ENCODE peak calls at places on chromosomes 1 and 21, in four cellular contexts. I is GM23338, F is adrenal gland, Q is suprapubic skin. B is an unnamed sample.

GRCh38 chr1:23543707-23544443 is 12.8 kb upstream of the E2F2 start:
- DNase-seq in I (no peak), F (no peak), Q (no peak), B (no peak)

GRCh38 chr1:198849108-198849507 is 210.3 kb downstream of the PTPRC start:
- DNase-seq in I (no peak), F (no peak), Q (no peak), B (no peak)

GRCh38 chr1:115794976-115795375 is 26.5 kb upstream of the CASQ2 start:
- DNase-seq in I (no peak), F (no peak), Q (no peak), B (no peak)

GRCh38 chr1:9359898-9360297 is 67.2 kb downstream of the SPSB1 start:
- DNase-seq in I (no peak), F (no peak), Q (no peak), B (no peak)

GRCh38 chr1:220089650-220090556 is at the start of gene BPNT1:
- DNase-seq in I (peak; percentile 97), F (peak; percentile 96), Q (peak; percentile 94), B (peak; percentile 97)

GRCh38 chr1:212519131-212519530 is 86.4 kb downstream of the NENF start:
- DNase-seq in I (no peak), F (no peak), Q (no peak), B (no peak)

GRCh38 chr1:30149226-30149625 is 574.2 kb downstream of the MATN1 start:
- DNase-seq in I (no peak), F (no peak), Q (no peak), B (no peak)

GRCh38 chr21:45054927-45055612 is 19.3 kb upstream of the ADARB1 start:
- DNase-seq in I (no peak), F (no peak), Q (no peak), B (no peak)

GRCh38 chr1:39609618-39610331 is 29.7 kb downstream of the HEYL start:
- DNase-seq in I (peak; percentile 93), F (peak; percentile 56), Q (peak; percentile 84), B (peak; percentile 91)

GRCh38 chr1:25711555-25712298 is 88.3 kb upstream of the SELENON start:
- DNase-seq in I (no peak), F (no peak), Q (no peak), B (no peak)

GRCh38 chr1:64834734-64835133 is 89.9 kb downstream of the RAVER2 start:
- DNase-seq in I (no peak), F (no peak), Q (no peak), B (no peak)

GRCh38 chr1:185526318-185527307 is 207.6 kb upstream of the HMCN1 start:
- DNase-seq in I (no peak), F (no peak), Q (no peak), B (no peak)

GRCh38 chr1:52125727-52126359 is 16.0 kb upstream of the ZFYVE9 start:
- DNase-seq in I (no peak), F (no peak), Q (no peak), B (no peak)

GRCh38 chr1:160135051-160135592 is 16.3 kb upstream of the ATP1A4 start:
- DNase-seq in I (no peak), F (no peak), Q (peak; percentile 43), B (no peak)

GRCh38 chr1:246566808-246567154 is 525 bp downstream of the CNST start:
- DNase-seq in I (no peak), F (no peak), Q (no peak), B (peak; percentile 61)

GRCh38 chr1:81545734-81546133 is 255.0 kb upstream of the ADGRL2 start:
- DNase-seq in I (no peak), F (no peak), Q (no peak), B (no peak)

GRCh38 chr1:94329986-94330385 is 88.2 kb upstream of the ABCD3 start:
- DNase-seq in I (peak; percentile 73), F (no peak), Q (no peak), B (no peak)

GRCh38 chr1:199778324-199778955 is 249.1 kb upstream of the NR5A2 start:
- DNase-seq in I (no peak), F (no peak), Q (no peak), B (no peak)

GRCh38 chr1:1858382-1859086 is 32.4 kb downstream of the GNB1 start:
- DNase-seq in I (peak; percentile 72), F (peak; percentile 76), Q (peak; percentile 86), B (peak; percentile 65)

GRCh38 chr21:21971384-21971783 is 973.2 kb downstream of the NCAM2 start:
- DNase-seq in I (no peak), F (no peak), Q (no peak), B (no peak)

GRCh38 chr1:50271968-50272578 is 151.2 kb downstream of the DMRTA2 start:
- DNase-seq in I (peak; percentile 69), F (peak; percentile 26), Q (no peak), B (peak; percentile 60)

GRCh38 chr1:4734791-4735190 is 80.4 kb downstream of the AJAP1 start:
- DNase-seq in I (no peak), F (no peak), Q (no peak), B (no peak)

GRCh38 chr1:97806996-97807395 is 113.8 kb downstream of the DPYD start:
- DNase-seq in I (no peak), F (no peak), Q (no peak), B (no peak)

GRCh38 chr1:161172776-161173376 is 4.4 kb downstream of the B4GALT3 start:
- DNase-seq in I (no peak), F (peak; percentile 70), Q (no peak), B (no peak)

GRCh38 chr21:16605588-16605987 is 875.8 kb downstream of the USP25 start:
- DNase-seq in I (peak; percentile 12), F (no peak), Q (no peak), B (peak; percentile 15)

GRCh38 chr21:25903599-25903998 is 168.8 kb downstream of the GABPA start:
- DNase-seq in I (no peak), F (no peak), Q (no peak), B (no peak)

GRCh38 chr1:192401832-192402231 is 85.0 kb downstream of the RGS21 start:
- DNase-seq in I (no peak), F (no peak), Q (no peak), B (no peak)

GRCh38 chr1:220123889-220124288 is 30.0 kb downstream of the IARS2 start:
- DNase-seq in I (peak; percentile 53), F (no peak), Q (no peak), B (peak; percentile 41)

GRCh38 chr1:187313115-187313514 is 484.4 kb downstream of the PLA2G4A start:
- DNase-seq in I (no peak), F (no peak), Q (no peak), B (no peak)

GRCh38 chr1:245184791-245185190 is 30.0 kb downstream of the KIF26B start:
- DNase-seq in I (no peak), F (no peak), Q (no peak), B (peak; percentile 59)

GRCh38 chr1:109521465-109521951 is 12.0 kb upstream of the AMIGO1 start:
- DNase-seq in I (no peak), F (no peak), Q (no peak), B (no peak)

GRCh38 chr1:23664837-23665795 is 26.5 kb upstream of the RPL11 start:
- DNase-seq in I (peak; percentile 70), F (peak; percentile 37), Q (no peak), B (peak; percentile 48)

GRCh38 chr1:81803423-81804103 is 2.8 kb downstream of the ADGRL2 start:
- DNase-seq in I (peak; percentile 67), F (peak; percentile 19), Q (no peak), B (peak; percentile 65)

GRCh38 chr21:31524140-31524539 is 135.4 kb upstream of the SOD1 start:
- DNase-seq in I (peak; percentile 84), F (no peak), Q (no peak), B (peak; percentile 22)

DNA sequence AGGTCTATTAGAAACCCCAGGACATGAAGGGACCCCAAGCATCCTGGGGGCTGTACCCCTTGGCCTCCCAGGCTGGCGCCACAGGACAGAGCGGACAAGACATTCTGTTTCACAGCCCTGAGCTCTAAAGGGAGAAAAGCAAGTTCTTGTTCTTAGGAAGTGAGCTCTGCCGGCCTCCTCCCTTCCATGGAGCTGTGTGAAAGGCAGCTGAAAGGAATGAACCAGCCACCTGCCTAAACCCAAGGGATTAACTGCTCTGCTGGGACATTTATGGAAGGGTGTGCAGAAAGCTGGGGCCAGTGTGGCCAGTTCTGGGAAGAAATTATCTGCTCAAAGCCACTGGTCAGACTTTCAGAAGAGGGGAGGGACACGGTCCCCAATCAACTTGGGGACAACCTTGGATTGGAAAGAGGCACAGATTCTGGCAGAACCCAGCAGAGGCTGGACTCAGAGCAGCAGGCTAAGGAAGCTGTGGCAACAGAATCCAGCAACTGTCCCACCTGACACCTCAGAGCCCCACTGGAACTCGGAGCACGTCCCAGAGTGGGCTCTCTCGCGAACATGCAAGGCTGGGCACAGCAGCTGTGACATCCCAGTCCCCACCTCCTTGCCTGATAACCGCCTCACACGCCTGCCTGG is 2.1 kb downstream of the KLHL21 start:
- DNase-seq in I (no peak), F (peak; percentile 35), Q (no peak), B (peak; percentile 67)
- H3K4me1 ChIP-seq in I (peaks cover 9% of the 10 kb centered on the region), F (peaks cover 59% of the 10 kb centered on the region), Q (peaks cover 68% of the 10 kb centered on the region), B (peaks cover 9% of the 10 kb centered on the region)

GRCh38 chr1:55057956-55058298 is 18.6 kb downstream of the PCSK9 start:
- DNase-seq in I (no peak), F (no peak), Q (peak; percentile 54), B (no peak)

GRCh38 chr1:55059302-55060132 is 20.2 kb downstream of the PCSK9 start:
- DNase-seq in I (no peak), F (no peak), Q (no peak), B (no peak)

GRCh38 chr1:55055951-55056631 is 16.7 kb downstream of the PCSK9 start:
- DNase-seq in I (no peak), F (no peak), Q (peak; percentile 54), B (no peak)

GRCh38 chr1:55056632-55056992 is 17.3 kb downstream of the PCSK9 start:
- DNase-seq in I (no peak), F (no peak), Q (peak; percentile 48), B (no peak)

DNA sequence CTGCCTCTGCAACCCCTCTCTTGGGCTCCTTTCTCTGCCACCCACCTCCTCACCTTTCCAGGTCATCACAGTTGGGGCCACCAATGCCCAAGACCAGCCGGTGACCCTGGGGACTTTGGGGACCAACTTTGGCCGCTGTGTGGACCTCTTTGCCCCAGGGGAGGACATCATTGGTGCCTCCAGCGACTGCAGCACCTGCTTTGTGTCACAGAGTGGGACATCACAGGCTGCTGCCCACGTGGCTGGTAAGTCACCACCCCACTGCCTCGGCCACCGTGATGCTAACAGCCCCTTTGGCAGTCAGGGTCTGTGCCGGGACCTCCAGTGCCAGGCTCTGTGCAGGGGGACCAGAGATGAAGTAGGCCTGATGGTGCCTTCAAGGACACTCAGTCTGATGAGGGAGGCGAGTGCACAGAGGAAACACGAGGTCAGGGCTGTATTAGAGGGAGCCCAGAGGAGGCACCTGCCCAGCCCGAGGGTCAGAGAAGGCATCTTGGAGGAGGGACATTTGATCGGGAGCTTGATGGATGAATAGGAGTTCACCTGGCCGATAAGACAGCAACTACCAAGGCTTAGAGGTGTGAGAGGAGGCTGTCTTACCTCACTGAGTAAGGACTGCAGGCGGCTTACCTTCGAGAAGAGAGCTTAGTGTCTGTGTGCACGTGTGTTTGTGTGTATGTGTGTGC is 18.1 kb downstream of the PCSK9 start:
- DNase-seq in I (no peak), F (no peak), Q (peak; percentile 50), B (no peak)
- H3K36me3 ChIP-seq in I (peaks cover 70% of the 10 kb centered on the region), F (no peaks in the 10 kb centered on the region), Q (no peaks in the 10 kb centered on the region), B (no peaks in the 10 kb centered on the region)

GRCh38 chr21:42525676-42526378 is 12.2 kb downstream of the SLC37A1 start:
- DNase-seq in I (no peak), F (no peak), Q (peak; percentile 14), B (no peak)
- H3K4me3 ChIP-seq in I (no peak overlapping the region), F (no peak overlapping the region), Q (no peak overlapping the region), B (no peak overlapping the region)

DNA sequence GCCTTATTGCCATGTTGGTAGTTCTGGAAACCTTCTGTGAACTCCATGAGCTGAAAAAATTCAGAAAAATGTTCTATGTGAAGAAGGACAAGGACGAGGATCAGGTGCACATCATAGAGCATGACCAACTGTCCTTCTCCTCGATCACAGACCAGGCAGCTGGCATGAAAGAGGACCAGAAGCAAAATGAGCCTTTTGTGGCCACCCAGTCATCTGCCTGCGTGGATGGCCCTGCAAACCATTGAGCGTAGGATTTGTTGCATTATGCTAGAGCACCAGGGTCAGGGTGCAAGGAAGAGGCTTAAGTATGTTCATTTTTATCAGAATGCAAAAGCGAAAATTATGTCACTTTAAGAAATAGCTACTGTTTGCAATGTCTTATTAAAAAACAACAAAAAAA is 57.4 kb downstream of the KCNK1 start:
- DNase-seq in I (no peak), F (no peak), Q (no peak), B (no peak)
- H3K4me1 ChIP-seq in I (no peaks in the 10 kb centered on the region), F (no peaks in the 10 kb centered on the region), Q (peaks cover 4% of the 10 kb centered on the region), B (no peaks in the 10 kb centered on the region)